ENCODE peak calls at places on chromosomes 16 and 17, in six cellular contexts. D is NCI-H1048; U is heart right ventricle; I is psoas muscle; C is stimulated activated CD8-positive, alpha-beta memory T cell treated with anti-CD3 and anti-CD28 coated beads, Interleukin-15, amount 100 ng/mL, for 48 hours; B is stromal cell of bone marrow. R is an unnamed sample.

GRCh38 chr17:31048780-31049179 is 46.0 kb upstream of the NF1 start:
- DNase-seq in D (no peak), U (no peak), I (no peak), C (no peak), B (no peak), R (no peak)

GRCh38 chr16:75931970-75932369 is 205.7 kb upstream of the CPHXL start:
- DNase-seq in D (no peak), U (no peak), I (no peak), C (no peak), B (no peak), R (no peak)

GRCh38 chr16:71778780-71779179 is 29.9 kb downstream of the AP1G1 start:
- DNase-seq in D (no peak), U (no peak), I (no peak), C (no peak), B (no peak), R (no peak)

GRCh38 chr17:73646409-73647305 is 2.4 kb upstream of the SDK2 start:
- DNase-seq in D (no peak), U (no peak), I (no peak), C (no peak), B (no peak), R (no peak)

GRCh38 chr17:48630925-48631692 is 5.0 kb upstream of the HOXB9 start:
- DNase-seq in D (no peak), U (no peak), I (no peak), C (no peak), B (no peak), R (no peak)

GRCh38 chr17:55693244-55694216 is 29.1 kb downstream of the TMEM100 start:
- DNase-seq in D (no peak), U (no peak), I (peak; percentile 55), C (no peak), B (peak; percentile 77), R (no peak)

GRCh38 chr16:1791943-1792812 is 1.3 kb downstream of the IGFALS start:
- DNase-seq in D (no peak), U (no peak), I (no peak), C (no peak), B (no peak), R (no peak)

GRCh38 chr17:10429416-10430045 is 7.8 kb upstream of the MYH8 start:
- DNase-seq in D (no peak), U (no peak), I (no peak), C (no peak), B (no peak), R (no peak)

GRCh38 chr16:21161211-21161610 is 2.7 kb downstream of the LDAF1 start:
- DNase-seq in D (no peak), U (peak; percentile 55), I (no peak), C (no peak), B (no peak), R (no peak)

R was measured in midbrain.